ENCODE peak calls at places on chromosomes 7 and 10, in seven cellular contexts. A, X, L, D, M, J and V are unnamed samples.
A peak's percentile ranks its signal among the peaks of the same experiment; 100 is the strongest.

GRCh38 chr7:96034940-96035727 is 262.8 kb downstream of the DYNC1I1 start:
- DNase-seq in D (no peak), X (no peak), M (no peak), L (no peak), A (no peak), J (no peak), V (peak; percentile 83)

GRCh38 chr10:89115876-89116627 is 91.1 kb downstream of the CH25H start:
- DNase-seq in L (no peak), J (no peak), A (no peak), D (no peak), M (no peak), X (peak; percentile 89), V (no peak)

GRCh38 chr10:123470570-123470969 is 195.6 kb upstream of the GPR26 start:
- DNase-seq in X (no peak), L (no peak), M (no peak), D (no peak), A (no peak), J (no peak), V (peak; percentile 53)

GRCh38 chr10:110263164-110263563 is 41.6 kb downstream of the SMNDC1 start:
- DNase-seq in X (no peak), J (no peak), A (no peak), D (no peak), L (no peak), M (no peak), V (no peak)

GRCh38 chr7:77426521-77427051 is 10.4 kb upstream of the GSAP start:
- DNase-seq in L (no peak), D (no peak), J (no peak), M (no peak), A (no peak), X (peak; percentile 67), V (no peak)

GRCh38 chr7:98049034-98049433 is 57.6 kb upstream of the LMTK2 start:
- DNase-seq in D (no peak), A (no peak), L (no peak), M (no peak), X (peak; percentile 74), J (no peak), V (no peak)

GRCh38 chr10:72276421-72277339 is 3.0 kb downstream of the DDIT4 start:
- DNase-seq in A (no peak), J (no peak), M (peak; percentile 19), L (no peak), X (peak; percentile 46), D (peak; percentile 57), V (no peak)

GRCh38 chr10:109981641-109982040 is 26.1 kb upstream of the ADD3 start:
- DNase-seq in L (no peak), M (no peak), A (no peak), X (no peak), D (no peak), J (no peak), V (no peak)

GRCh38 chr7:145511014-145511413 is 605.6 kb upstream of the CNTNAP2 start:
- DNase-seq in D (no peak), L (no peak), A (no peak), M (no peak), J (no peak), X (no peak), V (peak; percentile 15)

GRCh38 chr10:5811387-5811821 is 1.8 kb downstream of the GDI2 start:
- DNase-seq in M (no peak), L (no peak), D (no peak), A (no peak), J (no peak), X (peak; percentile 49), V (peak; percentile 14)

GRCh38 chr10:27784272-27784671 is 38.7 kb upstream of the MKX start:
- DNase-seq in M (no peak), A (no peak), L (no peak), X (no peak), J (no peak), D (no peak), V (no peak)

GRCh38 chr7:37440738-37441404 is 7.8 kb downstream of the ELMO1 start:
- DNase-seq in L (no peak), A (no peak), X (peak; percentile 17), M (no peak), J (no peak), D (peak; percentile 56), V (no peak)

GRCh38 chr10:73854310-73854709 is 20.0 kb downstream of the CAMK2G start:
- DNase-seq in M (no peak), A (no peak), D (no peak), X (no peak), J (no peak), L (no peak), V (no peak)

GRCh38 chr10:15223174-15223573 is 54.7 kb upstream of the NMT2 start:
- DNase-seq in D (no peak), L (no peak), M (no peak), J (no peak), X (peak; percentile 70), A (no peak), V (no peak)